ENCODE peak calls at places on chromosomes 3 and 15, in nine cellular contexts. One of them, this sample, is unnamed.

GRCh38 chr15:29690765-29691475 is 131.3 kb downstream of the TJP1 start:
- DNase-seq in astrocyte of the cerebellum: no peak
- DNase-seq in Daoy: no peak
- DNase-seq in stimulated activated CD8-positive, alpha-beta memory T cell treated with anti-CD3 and anti-CD28 coated beads, Interleukin-4, amount 100 ng/mL, for 4 hours: no peak
- DNase-seq in NCI-H1694: no peak
- DNase-seq in IMR-90: peak
- DNase-seq in K562: no peak
- DNase-seq in epithelial cell of esophagus: peak
- DNase-seq in cardiac fibroblast: peak
- DNase-seq in this sample: peak

GRCh38 chr3:166013073-166013679 is 176.0 kb upstream of the BCHE start:
- DNase-seq in epithelial cell of esophagus: peak
- DNase-seq in NCI-H1694: peak
- DNase-seq in K562: peak
- DNase-seq in stimulated activated CD8-positive, alpha-beta memory T cell treated with anti-CD3 and anti-CD28 coated beads, Interleukin-4, amount 100 ng/mL, for 4 hours: no peak
- DNase-seq in astrocyte of the cerebellum: peak
- DNase-seq in IMR-90: peak
- DNase-seq in cardiac fibroblast: peak
- DNase-seq in Daoy: no peak
- DNase-seq in this sample: peak

GRCh38 chr3:155070932-155071387 is 9.2 kb upstream of the MME start:
- DNase-seq in astrocyte of the cerebellum: peak
- DNase-seq in stimulated activated CD8-positive, alpha-beta memory T cell treated with anti-CD3 and anti-CD28 coated beads, Interleukin-4, amount 100 ng/mL, for 4 hours: no peak
- DNase-seq in K562: no peak
- DNase-seq in cardiac fibroblast: peak
- DNase-seq in IMR-90: peak
- DNase-seq in epithelial cell of esophagus: peak
- DNase-seq in NCI-H1694: no peak
- DNase-seq in Daoy: peak
- DNase-seq in this sample: peak

GRCh38 chr3:138914870-138915502 is 32.0 kb downstream of the FOXL2 start:
- DNase-seq in NCI-H1694: peak
- DNase-seq in astrocyte of the cerebellum: no peak
- DNase-seq in cardiac fibroblast: peak
- DNase-seq in K562: peak
- DNase-seq in epithelial cell of esophagus: peak
- DNase-seq in IMR-90: peak
- DNase-seq in stimulated activated CD8-positive, alpha-beta memory T cell treated with anti-CD3 and anti-CD28 coated beads, Interleukin-4, amount 100 ng/mL, for 4 hours: no peak
- DNase-seq in Daoy: peak
- DNase-seq in this sample: peak

GRCh38 chr3:193884652-193885051 is 251.3 kb upstream of the HES1 start:
- DNase-seq in IMR-90: no peak
- DNase-seq in cardiac fibroblast: no peak
- DNase-seq in NCI-H1694: no peak
- DNase-seq in stimulated activated CD8-positive, alpha-beta memory T cell treated with anti-CD3 and anti-CD28 coated beads, Interleukin-4, amount 100 ng/mL, for 4 hours: no peak
- DNase-seq in K562: no peak
- DNase-seq in epithelial cell of esophagus: peak
- DNase-seq in astrocyte of the cerebellum: no peak
- DNase-seq in Daoy: no peak
- DNase-seq in this sample: no peak

GRCh38 chr3:67647390-67647878 is 7.0 kb downstream of the SUCLG2 start:
- DNase-seq in Daoy: peak
- DNase-seq in astrocyte of the cerebellum: peak
- DNase-seq in IMR-90: peak
- DNase-seq in K562: no peak
- DNase-seq in NCI-H1694: no peak
- DNase-seq in epithelial cell of esophagus: peak
- DNase-seq in cardiac fibroblast: peak
- DNase-seq in stimulated activated CD8-positive, alpha-beta memory T cell treated with anti-CD3 and anti-CD28 coated beads, Interleukin-4, amount 100 ng/mL, for 4 hours: no peak
- DNase-seq in this sample: peak

GRCh38 chr3:53489401-53490130 is 4.8 kb upstream of the CACNA1D start:
- DNase-seq in IMR-90: no peak
- DNase-seq in Daoy: no peak
- DNase-seq in astrocyte of the cerebellum: no peak
- DNase-seq in stimulated activated CD8-positive, alpha-beta memory T cell treated with anti-CD3 and anti-CD28 coated beads, Interleukin-4, amount 100 ng/mL, for 4 hours: no peak
- DNase-seq in cardiac fibroblast: no peak
- DNase-seq in NCI-H1694: no peak
- DNase-seq in epithelial cell of esophagus: no peak
- DNase-seq in K562: no peak
- DNase-seq in this sample: no peak

GRCh38 chr3:2106438-2106837 is 7.8 kb downstream of the CNTN4 start:
- DNase-seq in Daoy: no peak
- DNase-seq in NCI-H1694: no peak
- DNase-seq in IMR-90: no peak
- DNase-seq in stimulated activated CD8-positive, alpha-beta memory T cell treated with anti-CD3 and anti-CD28 coated beads, Interleukin-4, amount 100 ng/mL, for 4 hours: no peak
- DNase-seq in epithelial cell of esophagus: no peak
- DNase-seq in K562: no peak
- DNase-seq in astrocyte of the cerebellum: no peak
- DNase-seq in cardiac fibroblast: no peak
- DNase-seq in this sample: no peak

GRCh38 chr3:152149832-152150231 is 118.9 kb upstream of the MBNL1 start:
- DNase-seq in K562: no peak
- DNase-seq in cardiac fibroblast: peak
- DNase-seq in Daoy: no peak
- DNase-seq in epithelial cell of esophagus: peak
- DNase-seq in stimulated activated CD8-positive, alpha-beta memory T cell treated with anti-CD3 and anti-CD28 coated beads, Interleukin-4, amount 100 ng/mL, for 4 hours: no peak
- DNase-seq in NCI-H1694: no peak
- DNase-seq in IMR-90: peak
- DNase-seq in astrocyte of the cerebellum: no peak
- DNase-seq in this sample: peak

GRCh38 chr3:124978627-124979026 is 44.1 kb upstream of the MUC13 start:
- DNase-seq in Daoy: no peak
- DNase-seq in astrocyte of the cerebellum: no peak
- DNase-seq in cardiac fibroblast: no peak
- DNase-seq in stimulated activated CD8-positive, alpha-beta memory T cell treated with anti-CD3 and anti-CD28 coated beads, Interleukin-4, amount 100 ng/mL, for 4 hours: no peak
- DNase-seq in IMR-90: no peak
- DNase-seq in K562: no peak
- DNase-seq in epithelial cell of esophagus: no peak
- DNase-seq in NCI-H1694: no peak
- DNase-seq in this sample: no peak

GRCh38 chr3:126424039-126424717 is 29.5 kb downstream of the CFAP100 start:
- DNase-seq in Daoy: no peak
- DNase-seq in cardiac fibroblast: no peak
- DNase-seq in K562: no peak
- DNase-seq in epithelial cell of esophagus: no peak
- DNase-seq in astrocyte of the cerebellum: no peak
- DNase-seq in NCI-H1694: no peak
- DNase-seq in stimulated activated CD8-positive, alpha-beta memory T cell treated with anti-CD3 and anti-CD28 coated beads, Interleukin-4, amount 100 ng/mL, for 4 hours: no peak
- DNase-seq in IMR-90: no peak
- DNase-seq in this sample: no peak

GRCh38 chr15:74245342-74245931 is 9.3 kb downstream of the CCDC33 start:
- DNase-seq in stimulated activated CD8-positive, alpha-beta memory T cell treated with anti-CD3 and anti-CD28 coated beads, Interleukin-4, amount 100 ng/mL, for 4 hours: no peak
- DNase-seq in astrocyte of the cerebellum: no peak
- DNase-seq in cardiac fibroblast: no peak
- DNase-seq in Daoy: no peak
- DNase-seq in epithelial cell of esophagus: no peak
- DNase-seq in NCI-H1694: peak
- DNase-seq in K562: peak
- DNase-seq in IMR-90: no peak
- DNase-seq in this sample: no peak

GRCh38 chr3:172560026-172560425 is 36.8 kb upstream of the TNFSF10 start:
- DNase-seq in astrocyte of the cerebellum: no peak
- DNase-seq in stimulated activated CD8-positive, alpha-beta memory T cell treated with anti-CD3 and anti-CD28 coated beads, Interleukin-4, amount 100 ng/mL, for 4 hours: no peak
- DNase-seq in IMR-90: peak
- DNase-seq in epithelial cell of esophagus: no peak
- DNase-seq in cardiac fibroblast: peak
- DNase-seq in K562: no peak
- DNase-seq in NCI-H1694: no peak
- DNase-seq in Daoy: no peak
- DNase-seq in this sample: peak

GRCh38 chr3:171419457-171419856 is 40.7 kb downstream of the TNIK start:
- DNase-seq in astrocyte of the cerebellum: no peak
- DNase-seq in NCI-H1694: no peak
- DNase-seq in K562: no peak
- DNase-seq in IMR-90: no peak
- DNase-seq in Daoy: no peak
- DNase-seq in cardiac fibroblast: peak
- DNase-seq in epithelial cell of esophagus: no peak
- DNase-seq in stimulated activated CD8-positive, alpha-beta memory T cell treated with anti-CD3 and anti-CD28 coated beads, Interleukin-4, amount 100 ng/mL, for 4 hours: no peak
- DNase-seq in this sample: no peak

GRCh38 chr15:101277943-101278564 is 769 bp upstream of the SELENOS start:
- DNase-seq in astrocyte of the cerebellum: no peak
- DNase-seq in K562: no peak
- DNase-seq in Daoy: no peak
- DNase-seq in IMR-90: no peak
- DNase-seq in epithelial cell of esophagus: no peak
- DNase-seq in cardiac fibroblast: no peak
- DNase-seq in NCI-H1694: no peak
- DNase-seq in stimulated activated CD8-positive, alpha-beta memory T cell treated with anti-CD3 and anti-CD28 coated beads, Interleukin-4, amount 100 ng/mL, for 4 hours: no peak
- DNase-seq in this sample: no peak

GRCh38 chr3:162332344-162332743 is 835.7 kb downstream of the OTOL1 start:
- DNase-seq in epithelial cell of esophagus: no peak
- DNase-seq in K562: no peak
- DNase-seq in Daoy: no peak
- DNase-seq in NCI-H1694: no peak
- DNase-seq in IMR-90: no peak
- DNase-seq in cardiac fibroblast: peak
- DNase-seq in astrocyte of the cerebellum: no peak
- DNase-seq in stimulated activated CD8-positive, alpha-beta memory T cell treated with anti-CD3 and anti-CD28 coated beads, Interleukin-4, amount 100 ng/mL, for 4 hours: no peak
- DNase-seq in this sample: no peak

GRCh38 chr15:34628577-34629152 is 45.2 kb upstream of the GOLGA8B start:
- DNase-seq in astrocyte of the cerebellum: no peak
- DNase-seq in cardiac fibroblast: peak
- DNase-seq in epithelial cell of esophagus: peak
- DNase-seq in Daoy: no peak
- DNase-seq in stimulated activated CD8-positive, alpha-beta memory T cell treated with anti-CD3 and anti-CD28 coated beads, Interleukin-4, amount 100 ng/mL, for 4 hours: no peak
- DNase-seq in K562: no peak
- DNase-seq in IMR-90: peak
- DNase-seq in NCI-H1694: no peak
- DNase-seq in this sample: no peak

GRCh38 chr15:92586930-92587329 is 68.6 kb downstream of the FAM174B start:
- DNase-seq in IMR-90: no peak
- DNase-seq in epithelial cell of esophagus: no peak
- DNase-seq in astrocyte of the cerebellum: no peak
- DNase-seq in cardiac fibroblast: no peak
- DNase-seq in Daoy: no peak
- DNase-seq in NCI-H1694: no peak
- DNase-seq in K562: no peak
- DNase-seq in stimulated activated CD8-positive, alpha-beta memory T cell treated with anti-CD3 and anti-CD28 coated beads, Interleukin-4, amount 100 ng/mL, for 4 hours: no peak
- DNase-seq in this sample: no peak

GRCh38 chr3:46863261-46863782 is at the start of gene MYL3:
- DNase-seq in K562: no peak
- DNase-seq in Daoy: no peak
- DNase-seq in astrocyte of the cerebellum: no peak
- DNase-seq in epithelial cell of esophagus: no peak
- DNase-seq in stimulated activated CD8-positive, alpha-beta memory T cell treated with anti-CD3 and anti-CD28 coated beads, Interleukin-4, amount 100 ng/mL, for 4 hours: no peak
- DNase-seq in IMR-90: no peak
- DNase-seq in NCI-H1694: no peak
- DNase-seq in cardiac fibroblast: no peak
- DNase-seq in this sample: no peak

GRCh38 chr3:194255252-194256039 is 95.7 kb downstream of the CPN2 start:
- DNase-seq in cardiac fibroblast: peak
- DNase-seq in Daoy: peak
- DNase-seq in IMR-90: no peak
- DNase-seq in K562: peak
- DNase-seq in stimulated activated CD8-positive, alpha-beta memory T cell treated with anti-CD3 and anti-CD28 coated beads, Interleukin-4, amount 100 ng/mL, for 4 hours: peak
- DNase-seq in astrocyte of the cerebellum: no peak
- DNase-seq in epithelial cell of esophagus: no peak
- DNase-seq in NCI-H1694: no peak
- DNase-seq in this sample: no peak

This sample was measured in MCF 10A.